ENCODE peak calls at places on chromosome 14, in eight cellular contexts. Q, O, T, Y, J, W, P and Z are unnamed samples.

GRCh38 chr14:80116157-80116556 is 95.1 kb downstream of the DIO2 start:
- DNase-seq in J (no peak), T (no peak), W (no peak), Y (no peak), P (no peak), Q (no peak), O (no peak), Z (no peak)

GRCh38 chr14:102949062-102949800 is 26.8 kb downstream of the AMN start:
- DNase-seq in Q (peak), T (peak), Y (peak), W (no peak), O (no peak), P (no peak), J (peak), Z (peak)

GRCh38 chr14:105090493-105091334 is 25.5 kb upstream of the GPR132 start:
- DNase-seq in Q (peak), P (peak), O (peak), J (peak), Y (peak), W (peak), T (peak), Z (peak)

GRCh38 chr14:46063872-46064271 is 587.7 kb downstream of the RPL10L start:
- DNase-seq in W (no peak), P (peak), O (no peak), Y (no peak), Q (no peak), J (no peak), T (no peak), Z (no peak)

GRCh38 chr14:90797451-90797850 is 18.8 kb downstream of the TTC7B start:
- DNase-seq in Q (no peak), J (peak), T (no peak), W (no peak), Y (no peak), O (no peak), P (no peak), Z (peak)

GRCh38 chr14:78029471-78030372 is 140.5 kb upstream of the NRXN3 start:
- DNase-seq in Y (no peak), T (no peak), W (peak), P (peak), O (peak), Q (no peak), J (no peak), Z (no peak)

GRCh38 chr14:85214471-85214870 is 315.5 kb upstream of the FLRT2 start:
- DNase-seq in O (no peak), Y (no peak), T (no peak), P (no peak), W (no peak), Q (no peak), J (peak), Z (no peak)

GRCh38 chr14:67943947-67944346 is 124.4 kb downstream of the RAD51B start:
- DNase-seq in W (no peak), Q (peak), J (peak), T (peak), Y (peak), P (peak), O (peak), Z (peak)

GRCh38 chr14:87712386-87713113 is 280.4 kb downstream of the GALC start:
- DNase-seq in Y (no peak), J (no peak), P (peak), W (no peak), T (no peak), O (no peak), Q (no peak), Z (no peak)

GRCh38 chr14:100221419-100222218 is 17.3 kb upstream of the YY1 start:
- DNase-seq in T (peak), O (peak), Q (peak), Y (peak), J (peak), P (peak), W (no peak), Z (peak)

GRCh38 chr14:35355981-35356839 is 48.3 kb downstream of the NFKBIA start:
- DNase-seq in Y (peak), J (peak), W (no peak), Q (no peak), O (no peak), T (peak), P (peak), Z (no peak)

GRCh38 chr14:71485833-71486232 is 446.4 kb upstream of the RGS6 start:
- DNase-seq in T (no peak), Y (no peak), P (no peak), O (no peak), J (no peak), Q (no peak), W (no peak), Z (no peak)

GRCh38 chr14:36105401-36105800 is 71.1 kb downstream of the PTCSC3 start:
- DNase-seq in J (no peak), Q (no peak), W (no peak), Y (peak), P (peak), T (no peak), O (no peak), Z (peak)

GRCh38 chr14:101008631-101009336 is 105.3 kb upstream of the RTL1 start:
- DNase-seq in Y (no peak), O (no peak), J (no peak), T (peak), W (no peak), P (peak), Q (no peak), Z (no peak)

GRCh38 chr14:89242871-89243270 is 174.2 kb downstream of the FOXN3 start:
- DNase-seq in Y (no peak), O (no peak), T (no peak), P (peak), W (no peak), Q (no peak), J (no peak), Z (no peak)

GRCh38 chr14:96139879-96140278 is 64.8 kb upstream of the BDKRB2 start:
- DNase-seq in T (no peak), W (no peak), P (no peak), Y (no peak), O (no peak), J (peak), Q (no peak), Z (no peak)

GRCh38 chr14:94390372-94391086 is 2.1 kb upstream of the SERPINA1 start:
- DNase-seq in O (no peak), W (peak), Y (no peak), J (peak), P (peak), Q (no peak), T (no peak), Z (no peak)

GRCh38 chr14:103059556-103059955 is 2.2 kb upstream of the CDC42BPB start:
- DNase-seq in T (no peak), J (no peak), Q (no peak), O (no peak), W (no peak), Y (no peak), P (no peak), Z (no peak)

GRCh38 chr14:76531821-76532318 is 155.9 kb downstream of the ESRRB start:
- DNase-seq in Y (no peak), W (no peak), Q (no peak), O (no peak), P (no peak), T (no peak), J (no peak), Z (no peak)

GRCh38 chr14:95065411-95065810 is 91.9 kb downstream of the DICER1 start:
- DNase-seq in J (no peak), Q (no peak), W (no peak), O (peak), T (no peak), Y (no peak), P (peak), Z (no peak)

GRCh38 chr14:89908712-89909450 is 45.6 kb downstream of the EFCAB11 start:
- DNase-seq in P (no peak), T (no peak), J (peak), O (peak), Y (no peak), Q (no peak), W (no peak), Z (no peak)

GRCh38 chr14:47278233-47278842 is 397.1 kb downstream of the MDGA2 start:
- DNase-seq in J (peak), Q (peak), O (no peak), P (peak), T (peak), W (peak), Y (peak), Z (peak)

GRCh38 chr14:80316426-80316825 is 105.1 kb upstream of the DIO2 start:
- DNase-seq in Q (no peak), W (no peak), O (no peak), T (no peak), P (no peak), J (peak), Y (no peak), Z (no peak)

GRCh38 chr14:60563113-60563512 is 54.2 kb downstream of the SIX6 start:
- DNase-seq in J (peak), T (no peak), Y (no peak), W (no peak), O (no peak), Q (no peak), P (no peak), Z (no peak)

GRCh38 chr14:70087380-70087697 is 101.4 kb downstream of the SLC8A3 start:
- DNase-seq in Y (no peak), J (no peak), W (no peak), O (no peak), Q (no peak), T (no peak), P (no peak), Z (no peak)

GRCh38 chr14:68172664-68173063 is 353.1 kb downstream of the RAD51B start:
- DNase-seq in O (no peak), W (no peak), Q (no peak), P (no peak), J (peak), T (peak), Y (no peak), Z (no peak)

GRCh38 chr14:30921305-30921704 is 46.9 kb downstream of the COCH start:
- DNase-seq in W (no peak), O (no peak), Q (peak), J (peak), T (no peak), P (no peak), Y (peak), Z (peak)

GRCh38 chr14:90105756-90106155 is 44.0 kb downstream of the KCNK13 start:
- DNase-seq in O (no peak), P (no peak), Q (no peak), J (peak), W (no peak), T (no peak), Y (no peak), Z (no peak)

GRCh38 chr14:30035361-30035760 is 107.7 kb upstream of the PRKD1 start:
- DNase-seq in P (no peak), T (no peak), Y (no peak), Q (no peak), J (no peak), O (no peak), W (no peak), Z (no peak)

GRCh38 chr14:94355191-94355794 is 32.2 kb upstream of the SERPINA6 start:
- DNase-seq in J (peak), P (peak), W (peak), T (no peak), Y (peak), O (peak), Q (no peak), Z (peak)

GRCh38 chr14:69471436-69471835 is 13.1 kb upstream of the PLEKHD1 start:
- DNase-seq in T (no peak), Q (no peak), P (no peak), J (no peak), O (no peak), W (no peak), Y (no peak), Z (no peak)

GRCh38 chr14:89973234-89973823 is 17.6 kb downstream of the TDP1 start:
- DNase-seq in O (peak), W (peak), J (peak), Q (peak), Y (peak), T (peak), P (peak), Z (peak)

GRCh38 chr14:60723218-60724079 is 702 bp downstream of the SIX4 start:
- DNase-seq in Y (peak), Q (peak), J (peak), O (peak), P (peak), W (peak), T (peak), Z (peak)

GRCh38 chr14:55309761-55310365 is 38.6 kb downstream of the FBXO34 start:
- DNase-seq in Q (no peak), T (no peak), Y (no peak), P (no peak), O (no peak), J (no peak), W (no peak), Z (no peak)

GRCh38 chr14:36059531-36059930 is 117.0 kb downstream of the PTCSC3 start:
- DNase-seq in T (no peak), Y (no peak), O (no peak), J (no peak), W (no peak), Q (no peak), P (no peak), Z (no peak)

GRCh38 chr14:68284834-68285233 is 465.3 kb downstream of the RAD51B start:
- DNase-seq in T (no peak), J (no peak), Y (no peak), P (no peak), O (no peak), Q (no peak), W (no peak), Z (no peak)

GRCh38 chr14:104290058-104290667 is 151.8 kb downstream of the KIF26A start:
- DNase-seq in P (peak), O (no peak), Q (no peak), Y (no peak), T (no peak), J (no peak), W (peak), Z (no peak)